ENCODE peak calls at places on chromosome 9, in four cellular contexts. R is stomach, J is hepatocyte, D is heart right ventricle. Y is an unnamed sample. For H3K4me1, the result is how much of the 10 kb centered on the place peaks cover.

GRCh38 chr9:31394040-31394473 is 990.4 kb upstream of the ACO1 start:
- DNase-seq in R (no peak), J (peak), D (no peak), Y (no peak)

GRCh38 chr9:120910643-120911042 is 16.0 kb downstream of the TRAF1 start:
- DNase-seq in R (no peak), J (no peak), D (no peak), Y (no peak)

GRCh38 chr9:126536836-126537465 is 76.8 kb upstream of the LMX1B start:
- DNase-seq in R (no peak), J (no peak), D (no peak), Y (no peak)

GRCh38 chr9:92377904-92378303 is 26.5 kb downstream of the OGN start:
- DNase-seq in R (no peak), J (no peak), D (no peak), Y (no peak)

GRCh38 chr9:95030920-95031662 is 286.4 kb downstream of the FANCC start:
- DNase-seq in R (no peak), J (no peak), D (no peak), Y (no peak)

GRCh38 chr9:70340572-70340971 is 73.9 kb downstream of the KLF9 start:
- DNase-seq in R (no peak), J (peak), D (no peak), Y (no peak)

GRCh38 chr9:12739014-12739413 is 35.8 kb upstream of the LURAP1L start:
- DNase-seq in R (no peak), J (no peak), D (no peak), Y (no peak)

GRCh38 chr9:27181381-27181780 is 72.4 kb downstream of the TEK start:
- DNase-seq in R (no peak), J (no peak), D (no peak), Y (no peak)

GRCh38 chr9:91166796-91167366 is 194.8 kb downstream of the AUH start:
- DNase-seq in R (peak), J (no peak), D (no peak), Y (no peak)

GRCh38 chr9:132078369-132079356 is 1.0 kb downstream of the MED27 start:
- DNase-seq in R (no peak), J (peak), D (no peak), Y (peak)

GRCh38 chr9:109504689-109505088 is 6.6 kb upstream of the PTPN3 start:
- DNase-seq in R (no peak), J (no peak), D (no peak), Y (no peak)

GRCh38 chr9:130944510-130945058 is 5.5 kb upstream of the FIBCD1 start:
- DNase-seq in R (no peak), J (no peak), D (no peak), Y (no peak)

GRCh38 chr9:127947841-127948710 is 10.4 kb upstream of the DPM2 start:
- DNase-seq in R (no peak), J (no peak), D (peak), Y (no peak)

GRCh38 chr9:38119570-38119969 is 50.5 kb upstream of the SHB start:
- DNase-seq in R (no peak), J (no peak), D (no peak), Y (no peak)

GRCh38 chr9:126417007-126417406 is 90.4 kb downstream of the MVB12B start:
- DNase-seq in R (no peak), J (no peak), D (no peak), Y (no peak)

GRCh38 chr9:76932778-76933177 is 26.9 kb upstream of the PRUNE2 start:
- DNase-seq in R (no peak), J (no peak), D (no peak), Y (no peak)
- TF ChIP-seq CTCF in R (no peak), J (no peak), D (no peak), Y (no peak)

GRCh38 chr9:3912817-3913216 is 387.0 kb upstream of the RFX3 start:
- DNase-seq in R (no peak), J (no peak), D (no peak), Y (no peak)
- H3K4me1 ChIP-seq in R (under half), J (under half), D (under half), Y (under half)

GRCh38 chr9:129378241-129378661 is 200.2 kb upstream of the IER5L start:
- DNase-seq in R (no peak), J (no peak), D (no peak), Y (no peak)
- TF ChIP-seq CTCF in R (no peak), J (no peak), D (no peak), Y (no peak)

GRCh38 chr9:89743216-89743575 is 138.4 kb downstream of the GADD45G start:
- DNase-seq in R (no peak), J (no peak), D (no peak), Y (no peak)

GRCh38 chr9:89743576-89744254 is 138.9 kb downstream of the GADD45G start:
- DNase-seq in R (no peak), J (no peak), D (no peak), Y (no peak)

GRCh38 chr9:89740722-89741121 is 135.9 kb downstream of the GADD45G start:
- DNase-seq in R (no peak), J (no peak), D (no peak), Y (peak)

GRCh38 chr9:89744255-89744648 is 139.4 kb downstream of the GADD45G start:
- DNase-seq in R (no peak), J (no peak), D (no peak), Y (no peak)

DNA sequence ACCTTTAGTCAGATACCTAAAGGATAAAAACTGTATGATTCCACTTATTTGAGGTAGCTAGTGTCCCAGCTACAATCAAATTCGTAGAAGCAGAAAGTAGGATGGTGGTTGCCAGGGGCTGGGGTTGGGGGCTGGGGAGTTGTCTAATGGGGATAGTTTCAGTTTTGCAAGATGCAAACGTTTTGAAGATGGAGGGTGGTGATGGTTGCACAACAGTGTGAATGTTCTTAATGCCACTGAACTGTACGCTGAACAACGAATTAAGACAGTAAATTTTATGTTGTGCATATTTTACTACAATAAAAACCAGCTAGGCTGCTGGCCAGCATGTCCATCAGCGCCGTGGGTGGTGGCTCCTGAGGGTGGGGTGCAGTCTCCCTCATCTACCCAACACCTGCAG is 137.8 kb downstream of the GADD45G start:
- DNase-seq in R (no peak), J (no peak), D (no peak), Y (no peak)
- H3K4me1 ChIP-seq in R (under half), J (under half), D (under half), Y (under half)

GRCh38 chr9:21477466-21477865 is 4.6 kb downstream of the IFNE start:
- DNase-seq in R (no peak), J (no peak), D (no peak), Y (no peak)

GRCh38 chr9:21479152-21479702 is 2.9 kb downstream of the IFNE start:
- DNase-seq in R (no peak), J (no peak), D (no peak), Y (no peak)

GRCh38 chr9:21470126-21470525 is 12.0 kb downstream of the IFNE start:
- DNase-seq in R (no peak), J (no peak), D (no peak), Y (no peak)

GRCh38 chr9:21473236-21473635 is 8.9 kb downstream of the IFNE start:
- DNase-seq in R (no peak), J (no peak), D (no peak), Y (no peak)
- TF ChIP-seq CTCF in R (no peak), J (no peak), D (no peak), Y (no peak)

GRCh38 chr9:73761905-73762304 is 610.2 kb downstream of the ANXA1 start:
- DNase-seq in R (no peak), J (no peak), D (no peak), Y (no peak)
- H3K4me1 ChIP-seq in R (under half), J (under half), D (under half), Y (under half)

DNA sequence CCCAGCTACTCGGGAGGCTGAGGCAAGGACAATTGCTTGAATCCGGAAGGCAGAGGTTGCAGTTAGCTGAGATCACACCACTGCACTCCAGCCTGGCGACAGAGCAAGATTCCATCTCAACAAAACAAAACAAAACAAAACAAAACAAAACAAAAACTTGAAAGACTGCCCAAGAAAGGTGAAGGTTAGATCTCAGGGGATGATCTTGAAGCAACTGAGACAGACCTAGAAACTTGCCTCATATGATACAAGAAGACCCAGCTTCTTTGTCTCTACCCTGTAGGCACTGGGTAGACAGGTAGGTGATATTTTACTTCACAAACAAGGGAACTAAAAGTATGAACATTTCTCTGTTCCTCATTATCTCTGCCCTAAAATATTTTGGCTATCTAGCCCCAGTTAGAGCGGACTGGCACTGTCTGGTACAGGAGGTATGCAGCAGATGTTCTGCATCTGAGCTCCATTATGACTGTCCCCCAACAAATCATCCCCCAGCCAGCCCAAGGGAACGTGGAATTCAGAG is 26.3 kb upstream of the SHOC1 start:
- DNase-seq in R (no peak), J (no peak), D (no peak), Y (no peak)
- TF ChIP-seq CTCF in R (no peak), J (no peak), D (no peak), Y (no peak)

GRCh38 chr9:122904466-122904822 is 715 bp downstream of the RC3H2 start:
- DNase-seq in R (peak), J (peak), D (no peak), Y (peak)
- H3K4me1 ChIP-seq in R (under half), J (under half), D (under half), Y (under half)

GRCh38 chr9:100427366-100428263 is 672 bp downstream of the MSANTD3 start:
- DNase-seq in R (peak), J (peak), D (peak), Y (peak)
- TF ChIP-seq CTCF in R (no peak), J (no peak), D (no peak), Y (no peak)

DNA sequence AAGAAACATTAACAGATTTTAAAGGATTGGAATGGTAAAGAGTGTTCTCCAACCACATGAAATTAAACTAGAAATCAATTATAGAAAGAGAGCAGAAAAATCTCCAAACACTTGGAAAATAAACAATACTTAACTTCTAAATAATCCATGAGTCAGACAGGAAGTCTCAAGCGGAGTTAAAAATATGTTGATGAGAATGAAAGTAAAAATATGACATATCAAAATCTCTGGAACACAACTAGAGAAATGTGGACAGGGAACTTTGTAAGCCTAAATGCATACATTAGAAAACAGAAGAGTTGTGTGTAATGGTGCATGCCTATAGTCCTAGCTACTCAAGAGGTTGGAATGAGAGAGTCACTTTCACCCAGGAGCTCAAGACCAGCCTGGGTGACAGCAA is 47.9 kb upstream of the ZNF618 start:
- DNase-seq in R (no peak), J (no peak), D (no peak), Y (no peak)
- H3K4me1 ChIP-seq in R (under half), J (under half), D (under half), Y (under half)

Y was measured in colonic mucosa.